ENCODE peak calls at places on chromosomes 13 and 19, in four cellular contexts. S, D, X and H are unnamed samples.
A peak's percentile ranks its signal among the peaks of the same experiment; 100 is the strongest.

GRCh38 chr19:2549701-2550191 is 73.8 kb downstream of the GADD45B start:
- DNase-seq in S (no peak), D (no peak), X (no peak), H (no peak)

GRCh38 chr13:62387642-62388041 is 972.0 kb upstream of the PCDH20 start:
- DNase-seq in S (no peak), D (no peak), X (no peak), H (no peak)

GRCh38 chr13:110340812-110341444 is 33.8 kb downstream of the COL4A2 start:
- DNase-seq in S (no peak), D (peak; percentile 70), X (peak; percentile 50), H (no peak)

GRCh38 chr19:53936035-53936434 is 26.7 kb upstream of the CACNG8 start:
- DNase-seq in S (no peak), D (no peak), X (no peak), H (no peak)

GRCh38 chr13:79451500-79451962 is 29.4 kb upstream of the NDFIP2 start:
- DNase-seq in S (no peak), D (peak; percentile 96), X (peak; percentile 82), H (no peak)

GRCh38 chr13:44710576-44710975 is 134.4 kb upstream of the TSC22D1 start:
- DNase-seq in S (no peak), D (no peak), X (no peak), H (no peak)

GRCh38 chr13:101258071-101258470 is 158.2 kb downstream of the NALCN start:
- DNase-seq in S (no peak), D (peak; percentile 76), X (no peak), H (peak; percentile 51)

GRCh38 chr19:6752257-6753177 is 13.0 kb downstream of the TRIP10 start:
- DNase-seq in S (no peak), D (no peak), X (no peak), H (peak; percentile 32)

GRCh38 chr19:40933025-40933424 is 51.0 kb upstream of the CYP2A7 start:
- DNase-seq in S (peak; percentile 46), D (no peak), X (no peak), H (no peak)

GRCh38 chr19:45558399-45558878 is 26.2 kb downstream of the OPA3 start:
- DNase-seq in S (peak; percentile 78), D (peak; percentile 81), X (peak; percentile 40), H (peak; percentile 65)

GRCh38 chr19:51448011-51448744 is 10.1 kb downstream of the SIGLEC8 start:
- DNase-seq in S (no peak), D (peak; percentile 75), X (no peak), H (no peak)

GRCh38 chr13:43110658-43111057 is 87.3 kb downstream of the DNAJC15 start:
- DNase-seq in S (no peak), D (no peak), X (no peak), H (no peak)

GRCh38 chr19:34254552-34255432 is at the start of gene GARRE1:
- DNase-seq in S (peak; percentile 41), D (peak; percentile 94), X (no peak), H (peak; percentile 73)

GRCh38 chr19:34731019-34731829 is 2.8 kb upstream of the ZNF181 start:
- DNase-seq in S (no peak), D (no peak), X (no peak), H (no peak)

GRCh38 chr19:33740811-33741396 is 55.8 kb upstream of the KCTD15 start:
- DNase-seq in S (no peak), D (no peak), X (no peak), H (no peak)

GRCh38 chr19:10533656-10534386 is 9.9 kb upstream of the ATG4D start:
- DNase-seq in S (no peak), D (no peak), X (no peak), H (no peak)

GRCh38 chr19:46081928-46082727 is 41.3 kb upstream of the IGFL4 start:
- DNase-seq in S (peak; percentile 25), D (no peak), X (no peak), H (no peak)

GRCh38 chr13:84192125-84192524 is 309.9 kb upstream of the SLITRK1 start:
- DNase-seq in S (no peak), D (no peak), X (no peak), H (no peak)

GRCh38 chr19:768424-768823 is 17.5 kb downstream of the MISP start:
- DNase-seq in S (no peak), D (no peak), X (no peak), H (no peak)

GRCh38 chr13:74570834-74571233 is 436.6 kb upstream of the KLF12 start:
- DNase-seq in S (no peak), D (no peak), X (no peak), H (no peak)

GRCh38 chr19:38155453-38155852 is 68.6 kb downstream of the DPF1 start:
- DNase-seq in S (no peak), D (no peak), X (no peak), H (no peak)

GRCh38 chr19:33468361-33469170 is 53.0 kb downstream of the PEPD start:
- DNase-seq in S (no peak), D (peak; percentile 47), X (no peak), H (peak; percentile 12)

GRCh38 chr19:7264858-7265257 is 29.4 kb downstream of the INSR start:
- DNase-seq in S (no peak), D (no peak), X (no peak), H (no peak)

GRCh38 chr19:6402834-6403608 is 10.1 kb upstream of the GTF2F1 start:
- DNase-seq in S (no peak), D (no peak), X (no peak), H (no peak)

GRCh38 chr13:31625115-31625514 is 114.2 kb upstream of the RXFP2 start:
- DNase-seq in S (no peak), D (no peak), X (no peak), H (no peak)

GRCh38 chr13:26422036-26422435 is 135.4 kb upstream of the WASF3 start:
- DNase-seq in S (no peak), D (no peak), X (no peak), H (no peak)

GRCh38 chr19:1942078-1942933 is 1.3 kb downstream of the CSNK1G2 start:
- DNase-seq in S (peak; percentile 91), D (peak; percentile 92), X (peak; percentile 53), H (peak; percentile 88)

GRCh38 chr19:50293263-50294004 is 35.7 kb downstream of the KCNC3 start:
- DNase-seq in S (no peak), D (no peak), X (no peak), H (no peak)

GRCh38 chr19:33809960-33810359 is 13.3 kb downstream of the KCTD15 start:
- DNase-seq in S (no peak), D (no peak), X (no peak), H (no peak)

GRCh38 chr19:54660967-54661366 is 1.8 kb upstream of the LILRB4 start:
- DNase-seq in S (no peak), D (no peak), X (no peak), H (no peak)

GRCh38 chr13:66345988-66346387 is 884.1 kb downstream of the PCDH9 start:
- DNase-seq in S (no peak), D (no peak), X (no peak), H (no peak)

GRCh38 chr19:41344162-41344561 is 9.6 kb downstream of the TGFB1 start:
- DNase-seq in S (no peak), D (no peak), X (no peak), H (no peak)

GRCh38 chr13:26051231-26052135 is at the start of gene SHISA2:
- DNase-seq in S (peak; percentile 87), D (peak; percentile 71), X (no peak), H (peak; percentile 60)

GRCh38 chr19:41698746-41699230 is 9.6 kb upstream of the CEACAM5 start:
- DNase-seq in S (no peak), D (no peak), X (no peak), H (no peak)

GRCh38 chr13:77000475-77000874 is 8.6 kb downstream of the CLN5 start:
- DNase-seq in S (no peak), D (no peak), X (no peak), H (no peak)

GRCh38 chr19:50899549-50899948 is 11.6 kb downstream of the KLK4 start:
- DNase-seq in S (no peak), D (no peak), X (no peak), H (no peak)

GRCh38 chr19:33988601-33989000 is 183.7 kb upstream of the LSM14A start:
- DNase-seq in S (no peak), D (no peak), X (no peak), H (no peak)

GRCh38 chr19:42928896-42929295 is 8.1 kb downstream of the PSG7 start:
- DNase-seq in S (no peak), D (no peak), X (no peak), H (no peak)